ENCODE peak calls at places on chromosomes 7 and 10, in six cellular contexts. One of them, this sample, is unnamed.

GRCh38 chr7:27739301-27739913 is 555 bp upstream of the TAX1BP1 start:
- DNase-seq in naive thymus-derived CD4-positive, alpha-beta T cell: no peak
- DNase-seq in A549: peak; percentile 30
- DNase-seq in vagina: no peak
- DNase-seq in heart left ventricle: no peak
- DNase-seq in iPS DF 6.9: peak; percentile 9
- DNase-seq in this sample: no peak

GRCh38 chr7:38978474-38978873 is 765 bp downstream of the POU6F2 start:
- DNase-seq in heart left ventricle: no peak
- DNase-seq in vagina: no peak
- DNase-seq in naive thymus-derived CD4-positive, alpha-beta T cell: no peak
- DNase-seq in iPS DF 6.9: no peak
- DNase-seq in A549: no peak
- DNase-seq in this sample: no peak

GRCh38 chr10:14431868-14432267 is 101.1 kb upstream of the FRMD4A start:
- DNase-seq in naive thymus-derived CD4-positive, alpha-beta T cell: no peak
- DNase-seq in iPS DF 6.9: no peak
- DNase-seq in heart left ventricle: no peak
- DNase-seq in vagina: no peak
- DNase-seq in A549: no peak
- DNase-seq in this sample: no peak

GRCh38 chr7:39621261-39621660 is 2.1 kb upstream of the RALA start:
- DNase-seq in naive thymus-derived CD4-positive, alpha-beta T cell: no peak
- DNase-seq in heart left ventricle: no peak
- DNase-seq in vagina: no peak
- DNase-seq in A549: no peak
- DNase-seq in iPS DF 6.9: no peak
- DNase-seq in this sample: no peak

GRCh38 chr7:28573059-28573553 is 160.8 kb downstream of the CREB5 start:
- DNase-seq in A549: no peak
- DNase-seq in naive thymus-derived CD4-positive, alpha-beta T cell: no peak
- DNase-seq in vagina: no peak
- DNase-seq in heart left ventricle: peak; percentile 61
- DNase-seq in iPS DF 6.9: no peak
- DNase-seq in this sample: peak; percentile 19

GRCh38 chr10:119315128-119316001 is 108.0 kb downstream of the GRK5 start:
- DNase-seq in naive thymus-derived CD4-positive, alpha-beta T cell: no peak
- DNase-seq in heart left ventricle: no peak
- DNase-seq in iPS DF 6.9: peak; percentile 33
- DNase-seq in vagina: no peak
- DNase-seq in A549: peak; percentile 95
- DNase-seq in this sample: no peak

GRCh38 chr10:76049581-76050290 is 618.3 kb downstream of the LRMDA start:
- DNase-seq in heart left ventricle: no peak
- DNase-seq in A549: no peak
- DNase-seq in vagina: no peak
- DNase-seq in naive thymus-derived CD4-positive, alpha-beta T cell: no peak
- DNase-seq in iPS DF 6.9: no peak
- DNase-seq in this sample: no peak

GRCh38 chr10:122510736-122511135 is 49.4 kb downstream of the HTRA1 start:
- DNase-seq in naive thymus-derived CD4-positive, alpha-beta T cell: no peak
- DNase-seq in heart left ventricle: no peak
- DNase-seq in iPS DF 6.9: no peak
- DNase-seq in vagina: no peak
- DNase-seq in A549: no peak
- DNase-seq in this sample: peak; percentile 36

GRCh38 chr10:122327237-122328206 is 47.0 kb upstream of the PLEKHA1 start:
- DNase-seq in vagina: no peak
- DNase-seq in A549: no peak
- DNase-seq in iPS DF 6.9: no peak
- DNase-seq in naive thymus-derived CD4-positive, alpha-beta T cell: no peak
- DNase-seq in heart left ventricle: no peak
- DNase-seq in this sample: no peak

GRCh38 chr10:5078781-5079180 is 15.4 kb upstream of the AKR1C3 start:
- DNase-seq in iPS DF 6.9: no peak
- DNase-seq in vagina: no peak
- DNase-seq in naive thymus-derived CD4-positive, alpha-beta T cell: no peak
- DNase-seq in heart left ventricle: no peak
- DNase-seq in A549: no peak
- DNase-seq in this sample: no peak

GRCh38 chr7:103660455-103661371 is 214.7 kb upstream of the SLC26A5 start:
- DNase-seq in A549: no peak
- DNase-seq in heart left ventricle: no peak
- DNase-seq in naive thymus-derived CD4-positive, alpha-beta T cell: no peak
- DNase-seq in iPS DF 6.9: no peak
- DNase-seq in vagina: no peak
- DNase-seq in this sample: no peak

GRCh38 chr10:84701321-84701720 is 372.9 kb downstream of the CCSER2 start:
- DNase-seq in A549: no peak
- DNase-seq in heart left ventricle: no peak
- DNase-seq in vagina: no peak
- DNase-seq in iPS DF 6.9: no peak
- DNase-seq in naive thymus-derived CD4-positive, alpha-beta T cell: no peak
- DNase-seq in this sample: no peak

GRCh38 chr7:133705596-133705995 is 421.5 kb upstream of the LRGUK start:
- DNase-seq in A549: peak; percentile 69
- DNase-seq in iPS DF 6.9: no peak
- DNase-seq in vagina: no peak
- DNase-seq in heart left ventricle: no peak
- DNase-seq in naive thymus-derived CD4-positive, alpha-beta T cell: no peak
- DNase-seq in this sample: no peak

GRCh38 chr7:152894295-152895170 is 135.0 kb downstream of the ACTR3B start:
- DNase-seq in heart left ventricle: no peak
- DNase-seq in naive thymus-derived CD4-positive, alpha-beta T cell: no peak
- DNase-seq in A549: peak; percentile 60
- DNase-seq in iPS DF 6.9: peak; percentile 27
- DNase-seq in vagina: no peak
- DNase-seq in this sample: no peak

GRCh38 chr10:102419561-102420442 is 834 bp upstream of the FBXL15 start:
- DNase-seq in iPS DF 6.9: no peak
- DNase-seq in naive thymus-derived CD4-positive, alpha-beta T cell: peak; percentile 82
- DNase-seq in A549: peak; percentile 69
- DNase-seq in heart left ventricle: peak; percentile 64
- DNase-seq in vagina: no peak
- DNase-seq in this sample: peak; percentile 55

GRCh38 chr7:115068220-115068619 is 146.3 kb downstream of the MDFIC start:
- DNase-seq in vagina: no peak
- DNase-seq in A549: no peak
- DNase-seq in naive thymus-derived CD4-positive, alpha-beta T cell: no peak
- DNase-seq in heart left ventricle: no peak
- DNase-seq in iPS DF 6.9: no peak
- DNase-seq in this sample: no peak

GRCh38 chr10:129952771-129953489 is 11.1 kb downstream of the EBF3 start:
- DNase-seq in naive thymus-derived CD4-positive, alpha-beta T cell: no peak
- DNase-seq in A549: no peak
- DNase-seq in iPS DF 6.9: no peak
- DNase-seq in heart left ventricle: no peak
- DNase-seq in vagina: no peak
- DNase-seq in this sample: no peak

GRCh38 chr7:12493407-12493806 is 77.1 kb upstream of the SCIN start:
- DNase-seq in iPS DF 6.9: no peak
- DNase-seq in A549: no peak
- DNase-seq in heart left ventricle: no peak
- DNase-seq in vagina: no peak
- DNase-seq in naive thymus-derived CD4-positive, alpha-beta T cell: no peak
- DNase-seq in this sample: no peak

GRCh38 chr7:12490941-12491340 is 79.6 kb upstream of the SCIN start:
- DNase-seq in A549: no peak
- DNase-seq in naive thymus-derived CD4-positive, alpha-beta T cell: no peak
- DNase-seq in vagina: no peak
- DNase-seq in iPS DF 6.9: no peak
- DNase-seq in heart left ventricle: no peak
- DNase-seq in this sample: no peak

GRCh38 chr7:12493866-12494265 is 76.7 kb upstream of the SCIN start:
- DNase-seq in A549: no peak
- DNase-seq in iPS DF 6.9: no peak
- DNase-seq in naive thymus-derived CD4-positive, alpha-beta T cell: no peak
- DNase-seq in vagina: no peak
- DNase-seq in heart left ventricle: no peak
- DNase-seq in this sample: no peak

GRCh38 chr7:12490105-12490688 is 80.3 kb upstream of the SCIN start:
- DNase-seq in vagina: no peak
- DNase-seq in naive thymus-derived CD4-positive, alpha-beta T cell: no peak
- DNase-seq in A549: peak; percentile 33
- DNase-seq in heart left ventricle: no peak
- DNase-seq in iPS DF 6.9: no peak
- DNase-seq in this sample: peak; percentile 22

GRCh38 chr7:12491526-12491925 is 79.0 kb upstream of the SCIN start:
- DNase-seq in naive thymus-derived CD4-positive, alpha-beta T cell: no peak
- DNase-seq in A549: no peak
- DNase-seq in vagina: no peak
- DNase-seq in heart left ventricle: no peak
- DNase-seq in iPS DF 6.9: no peak
- DNase-seq in this sample: no peak
- H3K4me3 ChIP-seq in naive thymus-derived CD4-positive, alpha-beta T cell: no peak overlapping the region
- H3K4me3 ChIP-seq in A549: no peak overlapping the region
- H3K4me3 ChIP-seq in vagina: no peak overlapping the region
- H3K4me3 ChIP-seq in heart left ventricle: no peak overlapping the region
- H3K4me3 ChIP-seq in iPS DF 6.9: no peak overlapping the region
- H3K4me3 ChIP-seq in this sample: no peak overlapping the region

DNA sequence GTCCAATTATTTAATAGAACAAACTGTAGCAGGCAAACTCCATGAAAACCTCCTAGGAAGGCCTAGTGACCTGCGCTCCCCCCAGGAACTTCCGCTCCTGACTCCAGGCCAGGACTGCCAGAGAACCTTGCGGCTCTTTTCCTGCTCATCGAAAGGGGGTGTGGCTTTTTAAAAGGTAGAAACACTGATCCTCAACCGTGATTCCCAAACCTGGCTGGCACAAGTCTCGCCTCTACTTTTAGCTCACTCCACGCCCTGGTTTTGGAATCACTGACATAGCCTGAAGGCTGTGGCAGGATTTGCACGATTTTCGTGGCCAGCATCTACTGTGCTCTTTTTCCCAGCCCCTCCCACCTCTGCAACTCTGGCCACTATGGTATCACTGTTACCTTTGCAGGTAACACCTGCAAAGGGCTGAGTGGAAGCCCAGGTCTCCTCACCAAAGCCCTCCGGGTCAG is 43.3 kb downstream of the MYOF start:
- DNase-seq in vagina: no peak
- DNase-seq in heart left ventricle: no peak
- DNase-seq in naive thymus-derived CD4-positive, alpha-beta T cell: no peak
- DNase-seq in iPS DF 6.9: no peak
- DNase-seq in A549: no peak
- DNase-seq in this sample: no peak
- H3K4me3 ChIP-seq in vagina: peak overlapping the region; percentile 44
- H3K4me3 ChIP-seq in heart left ventricle: no peak overlapping the region
- H3K4me3 ChIP-seq in naive thymus-derived CD4-positive, alpha-beta T cell: no peak overlapping the region
- H3K4me3 ChIP-seq in iPS DF 6.9: peak overlapping the region; percentile 13
- H3K4me3 ChIP-seq in A549: no peak overlapping the region
- H3K4me3 ChIP-seq in this sample: no peak overlapping the region

DNA sequence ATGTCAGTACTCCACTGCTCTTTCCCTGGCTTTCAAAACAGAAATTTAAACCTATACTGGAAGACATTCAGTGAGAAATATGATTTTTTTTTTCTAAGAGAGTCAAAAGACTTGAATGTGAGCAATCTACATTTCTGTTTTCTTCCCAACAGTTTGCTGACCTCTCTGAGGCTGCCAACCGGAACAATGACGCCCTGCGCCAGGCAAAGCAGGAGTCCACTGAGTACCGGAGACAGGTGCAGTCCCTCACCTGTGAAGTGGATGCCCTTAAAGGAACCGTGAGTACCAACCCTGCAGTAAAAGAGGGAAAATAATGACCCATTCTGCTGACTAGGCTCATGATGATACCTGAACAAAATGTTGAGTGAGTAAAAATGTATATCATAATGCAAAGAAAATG is 6.5 kb downstream of the VIM start:
- DNase-seq in naive thymus-derived CD4-positive, alpha-beta T cell: no peak
- DNase-seq in iPS DF 6.9: no peak
- DNase-seq in vagina: no peak
- DNase-seq in heart left ventricle: no peak
- DNase-seq in A549: no peak
- DNase-seq in this sample: no peak
- H3K4me3 ChIP-seq in naive thymus-derived CD4-positive, alpha-beta T cell: no peak overlapping the region
- H3K4me3 ChIP-seq in iPS DF 6.9: no peak overlapping the region
- H3K4me3 ChIP-seq in vagina: no peak overlapping the region
- H3K4me3 ChIP-seq in heart left ventricle: peak overlapping the region; percentile 93
- H3K4me3 ChIP-seq in A549: no peak overlapping the region
- H3K4me3 ChIP-seq in this sample: no peak overlapping the region

DNA sequence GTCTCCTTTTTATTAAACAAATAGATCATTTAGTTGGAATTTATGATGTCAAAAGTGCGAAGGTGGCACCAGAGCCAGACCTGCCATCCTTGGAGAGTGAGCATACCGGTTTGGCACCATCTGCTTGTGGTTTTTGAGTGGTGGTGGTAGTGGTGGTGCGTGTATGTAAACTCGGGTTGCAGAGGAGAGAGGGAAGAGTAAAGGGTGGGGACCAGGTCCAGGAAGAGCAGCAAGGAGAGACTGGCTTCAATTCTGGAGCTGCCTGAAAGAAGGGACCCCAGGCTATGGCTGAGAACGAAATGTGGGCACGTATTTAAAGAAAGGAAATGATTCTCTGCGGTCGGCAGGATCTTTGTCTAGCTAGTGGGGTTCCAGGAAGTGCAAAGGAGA is 547 bp upstream of the GOLGA7B start:
- DNase-seq in A549: no peak
- DNase-seq in naive thymus-derived CD4-positive, alpha-beta T cell: no peak
- DNase-seq in heart left ventricle: no peak
- DNase-seq in vagina: no peak
- DNase-seq in iPS DF 6.9: no peak
- DNase-seq in this sample: peak; percentile 46
- H3K4me3 ChIP-seq in A549: peak overlapping the region; percentile 84
- H3K4me3 ChIP-seq in naive thymus-derived CD4-positive, alpha-beta T cell: peak overlapping the region; percentile 71
- H3K4me3 ChIP-seq in heart left ventricle: peak overlapping the region; percentile 47
- H3K4me3 ChIP-seq in vagina: peak overlapping the region; percentile 55
- H3K4me3 ChIP-seq in iPS DF 6.9: peak overlapping the region; percentile 70
- H3K4me3 ChIP-seq in this sample: peak overlapping the region; percentile 55

This sample was measured in Jurkat, Clone E6-1.